ENCODE peak calls at places on chromosomes 2 and 18, in ten cellular contexts. J, E, O, N, A, H, C, G, F and B are unnamed samples. For H3K36me3, the result is how much of the 10 kb centered on the place peaks cover.

GRCh38 chr2:59297829-59298228 is 1056.7 kb upstream of the FANCL start:
- DNase-seq in F (no peak), J (no peak), C (no peak), O (no peak), N (no peak), G (no peak), E (no peak), A (no peak), H (no peak), B (no peak)

GRCh38 chr2:174235680-174236079 is 12.7 kb downstream of the OLA1 start:
- DNase-seq in H (no peak), C (no peak), J (peak), E (no peak), A (no peak), F (no peak), G (no peak), N (no peak), O (no peak), B (no peak)

GRCh38 chr2:48512586-48512985 is 17.4 kb upstream of the STON1 start:
- DNase-seq in G (no peak), H (no peak), A (no peak), O (no peak), F (no peak), E (no peak), J (no peak), N (no peak), C (no peak), B (no peak)

GRCh38 chr2:232295971-232296370 is 82.6 kb upstream of the ALPP start:
- DNase-seq in A (no peak), O (no peak), J (no peak), N (no peak), C (no peak), G (no peak), H (no peak), F (no peak), E (no peak), B (no peak)

GRCh38 chr2:28981016-28981441 is at the start of gene TOGARAM2:
- DNase-seq in A (peak), J (peak), E (no peak), G (no peak), O (no peak), C (no peak), H (no peak), F (no peak), N (no peak), B (peak)

GRCh38 chr18:23872701-23873550 is 141.6 kb upstream of the TTC39C start:
- DNase-seq in E (no peak), G (peak), N (peak), A (no peak), O (peak), H (no peak), J (no peak), F (no peak), C (no peak), B (no peak)

GRCh38 chr2:128305555-128306080 is 13.1 kb downstream of the HS6ST1 start:
- DNase-seq in A (peak), F (no peak), N (no peak), H (peak), O (no peak), C (no peak), E (no peak), G (no peak), J (peak), B (no peak)

GRCh38 chr2:127096718-127097470 is 10.1 kb downstream of the BIN1 start:
- DNase-seq in G (no peak), F (no peak), O (peak), J (no peak), H (no peak), N (no peak), A (no peak), C (no peak), E (peak), B (no peak)

GRCh38 chr2:177535968-177536514 is 143.5 kb downstream of the AGPS start:
- DNase-seq in J (no peak), O (no peak), F (no peak), N (no peak), C (no peak), A (no peak), G (no peak), H (no peak), E (no peak), B (no peak)

GRCh38 chr2:73176881-73177644 is 25.3 kb upstream of the NOTO start:
- DNase-seq in H (peak), A (peak), O (peak), E (peak), G (peak), N (peak), J (peak), F (peak), C (peak), B (peak)

GRCh38 chr2:73174941-73175662 is 27.3 kb upstream of the NOTO start:
- DNase-seq in F (peak), J (no peak), E (no peak), N (no peak), A (no peak), H (no peak), C (no peak), O (no peak), G (no peak), B (no peak)

GRCh38 chr2:73176205-73176880 is 26.0 kb upstream of the NOTO start:
- DNase-seq in H (no peak), G (no peak), F (peak), E (no peak), N (no peak), A (peak), C (no peak), J (peak), O (peak), B (peak)

GRCh38 chr2:73175663-73176204 is 26.6 kb upstream of the NOTO start:
- DNase-seq in F (peak), J (peak), A (peak), C (no peak), G (peak), E (peak), N (no peak), H (peak), O (peak), B (peak)

GRCh38 chr2:73177645-73178255 is 24.6 kb upstream of the NOTO start:
- DNase-seq in A (no peak), F (no peak), C (no peak), H (no peak), G (no peak), E (no peak), N (no peak), J (peak), O (no peak), B (peak)
- H3K4me3 ChIP-seq in A (peak), F (no peak), C (no peak), H (no peak), G (peak), E (peak), N (peak), J (peak), O (peak), B (no peak)

DNA sequence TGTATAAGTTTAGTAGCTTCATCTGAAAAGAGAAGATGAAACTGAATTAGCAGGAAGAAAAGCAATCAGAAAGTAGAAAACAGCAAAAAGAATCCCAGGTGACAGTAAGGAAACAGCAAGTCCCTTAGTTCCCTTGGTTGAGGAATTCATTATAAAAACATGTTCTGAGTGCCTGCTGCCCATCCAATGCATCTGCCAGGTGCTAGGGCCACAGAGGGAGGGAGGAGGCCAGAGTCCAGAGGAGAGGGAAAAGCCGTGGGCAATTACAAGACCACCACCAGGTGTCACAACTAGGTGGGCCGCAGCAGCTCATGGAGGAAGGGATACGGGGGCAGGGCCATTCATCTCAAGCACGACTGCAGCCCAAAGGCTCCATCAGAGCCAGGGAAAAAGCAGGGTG is 55.9 kb upstream of the TFCP2L1 start:
- DNase-seq in E (no peak), G (no peak), C (no peak), A (no peak), N (no peak), O (no peak), H (no peak), F (peak), J (no peak), B (no peak)
- H3K36me3 ChIP-seq in E (under half), G (under half), C (under half), A (half or more), N (under half), O (under half), H (under half), F (under half), J (under half), B (under half)

DNA sequence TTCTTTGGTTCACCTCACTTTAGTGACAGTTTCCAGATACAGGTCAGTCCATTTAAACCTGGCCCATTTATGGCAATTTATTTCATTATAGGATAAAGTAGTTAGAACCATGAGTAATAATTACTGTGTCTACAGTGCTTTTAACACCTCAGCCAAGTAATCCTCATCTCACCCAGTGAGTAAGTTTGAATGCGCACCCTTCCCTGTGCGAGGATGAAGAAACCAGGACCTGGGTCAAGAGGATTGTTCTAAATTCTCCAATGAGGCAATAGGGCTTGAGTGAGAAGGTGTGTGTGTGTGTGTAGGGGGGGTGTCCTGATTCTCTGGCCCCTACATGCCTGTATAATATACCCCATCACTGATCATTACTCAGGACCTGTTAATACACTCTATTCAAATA is 854 bp upstream of the MYO1B start:
- DNase-seq in N (no peak), A (no peak), C (no peak), J (peak), G (no peak), H (no peak), E (no peak), F (no peak), O (no peak), B (no peak)
- H3K4me3 ChIP-seq in N (peak), A (peak), C (no peak), J (peak), G (no peak), H (no peak), E (peak), F (no peak), O (no peak), B (no peak)

GRCh38 chr2:166468124-166469024 is 25.7 kb downstream of the SCN7A start:
- DNase-seq in J (peak), H (no peak), C (no peak), G (no peak), A (no peak), F (no peak), O (no peak), E (no peak), N (no peak), B (no peak)
- H3K36me3 ChIP-seq in J (under half), H (under half), C (under half), G (under half), A (under half), F (under half), O (under half), E (under half), N (under half), B (under half)

GRCh38 chr2:5482929-5483331 is 209.3 kb upstream of the SOX11 start:
- DNase-seq in J (no peak), H (no peak), N (no peak), C (no peak), O (no peak), F (no peak), G (no peak), E (no peak), A (no peak), B (no peak)

GRCh38 chr2:5479265-5479928 is 212.8 kb upstream of the SOX11 start:
- DNase-seq in H (no peak), J (no peak), F (no peak), A (no peak), N (no peak), C (no peak), O (no peak), E (no peak), G (no peak), B (peak)

DNA sequence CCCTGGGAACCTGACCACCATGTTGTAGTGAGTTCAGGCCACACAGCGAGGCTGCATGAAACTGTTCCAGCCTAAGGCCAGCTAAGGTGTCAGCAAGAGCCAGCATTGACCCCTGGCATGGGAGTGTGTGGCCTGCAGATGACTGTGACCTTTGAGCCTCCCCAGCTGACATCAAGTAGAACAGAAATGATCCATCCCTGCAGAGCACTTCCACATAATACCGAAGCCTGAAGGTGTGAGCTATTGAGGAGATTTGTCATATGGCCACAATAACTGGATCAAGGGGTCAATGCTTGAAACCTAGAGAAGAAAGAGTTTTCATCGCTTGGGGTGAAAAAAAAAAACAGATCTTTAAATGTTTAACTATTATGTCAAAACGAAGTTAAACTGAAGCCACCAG is 207.3 kb upstream of the SOX11 start:
- DNase-seq in F (no peak), A (no peak), G (no peak), E (no peak), O (no peak), N (no peak), C (no peak), J (no peak), H (no peak), B (no peak)
- H3K4me3 ChIP-seq in F (no peak), A (no peak), G (no peak), E (no peak), O (no peak), N (no peak), C (no peak), J (no peak), H (no peak), B (no peak)

GRCh38 chr18:49795612-49796552 is 17.5 kb downstream of the ACAA2 start:
- DNase-seq in G (no peak), N (no peak), C (no peak), E (no peak), H (no peak), O (no peak), J (peak), F (no peak), A (no peak), B (no peak)

GRCh38 chr18:49802623-49803022 is 10.7 kb downstream of the ACAA2 start:
- DNase-seq in J (no peak), G (no peak), F (no peak), E (no peak), A (no peak), H (no peak), O (no peak), N (no peak), C (no peak), B (no peak)

GRCh38 chr18:49794740-49795139 is 18.6 kb downstream of the ACAA2 start:
- DNase-seq in N (no peak), J (no peak), G (no peak), A (no peak), H (no peak), C (no peak), O (no peak), F (no peak), E (no peak), B (no peak)

DNA sequence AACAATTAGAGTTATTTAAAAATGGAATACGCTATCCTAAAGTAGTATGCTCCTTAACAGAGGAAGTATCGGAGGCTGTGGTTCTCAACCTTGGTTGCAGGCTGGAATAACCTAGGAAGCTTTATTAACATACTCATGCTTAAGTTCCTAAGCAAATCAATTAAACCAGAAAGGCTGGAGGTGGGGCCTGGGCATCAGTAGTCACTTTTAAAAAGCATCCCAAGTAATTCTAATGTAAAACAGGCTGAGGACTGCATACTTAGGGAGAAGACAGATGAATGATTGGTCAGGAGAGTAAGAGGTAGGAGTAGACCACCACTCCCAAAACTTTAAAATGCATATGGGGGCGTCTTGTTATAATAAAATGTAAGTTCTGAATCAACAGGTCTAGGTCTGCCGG is 15.3 kb downstream of the ACAA2 start:
- DNase-seq in F (no peak), H (no peak), A (no peak), C (no peak), O (no peak), G (no peak), J (no peak), N (no peak), E (no peak), B (peak)
- H3K36me3 ChIP-seq in F (under half), H (under half), A (half or more), C (under half), O (under half), G (under half), J (under half), N (under half), E (half or more), B (under half)

GRCh38 chr2:33436083-33436482 is 40.4 kb upstream of the RASGRP3 start:
- DNase-seq in G (no peak), O (no peak), F (no peak), N (no peak), H (no peak), J (no peak), A (no peak), E (no peak), C (no peak), B (no peak)
- H3K4me3 ChIP-seq in G (no peak), O (no peak), F (no peak), N (no peak), H (no peak), J (no peak), A (peak), E (peak), C (no peak), B (no peak)

DNA sequence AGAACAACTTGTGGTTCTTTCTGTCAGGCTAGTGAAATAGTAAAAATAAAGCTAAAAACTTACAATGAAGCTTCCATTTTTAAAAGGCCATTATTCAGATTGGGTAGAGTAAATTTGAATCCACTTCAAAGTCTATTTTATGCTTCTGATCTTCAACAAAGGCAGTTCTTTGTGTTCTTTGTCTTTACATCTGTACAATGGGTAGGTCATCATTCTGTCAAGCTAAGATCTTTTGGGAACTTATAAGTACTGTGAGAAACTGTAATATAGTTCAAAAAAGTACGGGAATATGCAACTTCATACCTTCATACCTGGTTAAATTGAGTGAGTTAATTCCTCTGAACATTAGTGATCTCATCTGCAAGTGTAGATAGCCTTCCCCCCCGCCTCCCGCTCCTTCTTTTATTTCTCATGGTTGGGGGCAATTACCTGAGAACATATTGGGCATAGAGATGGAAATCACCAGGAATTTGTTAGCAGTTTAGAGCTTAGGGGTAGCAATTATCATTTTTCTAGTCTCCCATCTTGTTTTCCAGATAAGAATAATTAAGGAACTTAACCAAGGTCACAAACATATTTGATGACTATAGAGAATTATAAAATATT is 9.7 kb downstream of the CNOT9 start:
- DNase-seq in H (no peak), N (no peak), J (no peak), E (no peak), G (no peak), O (no peak), F (no peak), C (no peak), A (no peak), B (no peak)
- H3K36me3 ChIP-seq in H (under half), N (under half), J (under half), E (under half), G (under half), O (under half), F (half or more), C (under half), A (under half), B (under half)

GRCh38 chr2:167548396-167548795 is 660.1 kb downstream of the XIRP2 start:
- DNase-seq in F (no peak), E (no peak), A (no peak), G (no peak), J (no peak), O (no peak), C (no peak), N (no peak), H (no peak), B (no peak)
- H3K4me3 ChIP-seq in F (no peak), E (no peak), A (no peak), G (no peak), J (no peak), O (no peak), C (no peak), N (no peak), H (no peak), B (no peak)